ENCODE peak calls at places on chromosomes 4 and X, in six cellular contexts. L, T, C, P, I and J are unnamed samples. For H3K36me3, the result is how much of the 10 kb centered on the place peaks cover.

GRCh38 chr4:5753766-5754528 is 42.9 kb downstream of the EVC start:
- DNase-seq in C (peak), P (no peak), I (no peak), L (no peak), T (no peak), J (peak)

GRCh38 chr4:1967512-1968149 is 41.1 kb downstream of the NELFA start:
- DNase-seq in C (peak), P (no peak), I (no peak), T (no peak), L (no peak), J (no peak)

GRCh38 chr4:14916554-14917304 is 85.6 kb upstream of the CPEB2 start:
- DNase-seq in I (no peak), L (no peak), C (no peak), T (no peak), P (peak), J (peak)

GRCh38 chrX:14964500-14964899 is 91.3 kb downstream of the MOSPD2 start:
- DNase-seq in L (no peak), P (no peak), I (no peak), T (no peak), C (no peak), J (peak)

GRCh38 chrX:53088136-53088974 is 5.6 kb upstream of the KANTR start:
- DNase-seq in T (peak), L (peak), I (peak), C (peak), P (peak), J (peak)

GRCh38 chrX:29397506-29397905 is 810.3 kb downstream of the IL1RAPL1 start:
- DNase-seq in C (no peak), I (no peak), T (no peak), L (no peak), P (no peak), J (peak)

GRCh38 chrX:46837543-46838481 is 969 bp downstream of the RP2 start:
- DNase-seq in T (no peak), C (no peak), L (no peak), P (no peak), I (peak), J (no peak)

GRCh38 chr4:56739104-56739777 is 58.1 kb upstream of the HOPX start:
- DNase-seq in C (no peak), L (no peak), I (no peak), P (no peak), T (no peak), J (no peak)

GRCh38 chr4:65566473-65566872 is 103.8 kb downstream of the EPHA5 start:
- DNase-seq in L (no peak), C (no peak), P (no peak), I (no peak), T (no peak), J (no peak)

GRCh38 chrX:19811807-19812604 is 75.4 kb downstream of the SH3KBP1 start:
- DNase-seq in P (no peak), L (no peak), C (no peak), T (no peak), I (no peak), J (peak)

GRCh38 chrX:49754238-49754857 is 58.6 kb upstream of the PAGE1 start:
- DNase-seq in T (peak), I (peak), L (no peak), C (peak), P (peak), J (peak)

GRCh38 chr4:112098841-112099240 is 46.4 kb upstream of the FAM241A start:
- DNase-seq in P (no peak), T (no peak), L (no peak), I (no peak), C (no peak), J (no peak)

GRCh38 chr4:96407651-96408342 is 567.9 kb downstream of the PDHA2 start:
- DNase-seq in C (no peak), I (no peak), L (no peak), T (no peak), P (no peak), J (peak)

GRCh38 chr4:20724915-20725314 is 24.7 kb downstream of the PACRGL start:
- DNase-seq in L (no peak), P (no peak), T (no peak), I (no peak), C (no peak), J (no peak)

GRCh38 chrX:15576019-15576418 is 24.7 kb downstream of the ACE2 start:
- DNase-seq in T (no peak), P (no peak), L (no peak), I (no peak), C (no peak), J (no peak)

GRCh38 chr4:158314756-158315487 is 104.6 kb downstream of the TMEM144 start:
- DNase-seq in C (no peak), P (no peak), T (no peak), L (no peak), I (no peak), J (peak)

GRCh38 chrX:14361430-14361829 is 167.9 kb upstream of the GLRA2 start:
- DNase-seq in P (no peak), T (no peak), I (no peak), L (no peak), C (no peak), J (no peak)

GRCh38 chr4:142886566-142886965 is 40.5 kb upstream of the INPP4B start:
- DNase-seq in C (no peak), L (no peak), P (no peak), I (no peak), T (no peak), J (no peak)

GRCh38 chr4:4259484-4260100 is 11.6 kb upstream of the TMEM128 start:
- DNase-seq in I (no peak), P (no peak), C (no peak), L (no peak), T (no peak), J (no peak)

GRCh38 chrX:49071877-49072711 is 1.7 kb downstream of the PRAF2 start:
- DNase-seq in P (peak), L (peak), I (no peak), T (no peak), C (peak), J (peak)

GRCh38 chrX:7698248-7698647 is 144.7 kb upstream of the VCX start:
- DNase-seq in L (no peak), C (no peak), P (no peak), T (no peak), I (no peak), J (no peak)

GRCh38 chrX:80576815-80577533 is 156.7 kb downstream of the TENT5D start:
- DNase-seq in L (no peak), C (no peak), I (no peak), P (no peak), T (no peak), J (no peak)

GRCh38 chr4:140743194-140743931 is 12.8 kb downstream of the TBC1D9 start:
- DNase-seq in C (no peak), L (no peak), I (peak), T (no peak), P (no peak), J (no peak)

GRCh38 chr4:78704981-78705757 is 71.0 kb upstream of the BMP2K start:
- DNase-seq in C (no peak), I (no peak), L (no peak), T (no peak), P (no peak), J (peak)

GRCh38 chr4:108493596-108493931 is 126.8 kb upstream of the RPL34 start:
- DNase-seq in I (no peak), T (no peak), C (no peak), P (no peak), L (no peak), J (no peak)

GRCh38 chr4:60683953-60684352 is 516.2 kb upstream of the ADGRL3 start:
- DNase-seq in C (no peak), P (no peak), T (no peak), L (no peak), I (no peak), J (peak)

GRCh38 chrX:115712484-115712883 is 151.5 kb downstream of the PLS3 start:
- DNase-seq in L (no peak), T (no peak), I (no peak), P (no peak), C (no peak), J (no peak)

GRCh38 chr4:112910109-112910736 is 139.2 kb upstream of the ANK2 start:
- DNase-seq in L (no peak), I (no peak), T (no peak), P (no peak), C (no peak), J (peak)

GRCh38 chr4:55447108-55447708 is 51.5 kb downstream of the TMEM165 start:
- DNase-seq in P (no peak), I (no peak), T (no peak), L (no peak), C (no peak), J (no peak)

GRCh38 chrX:46306103-46306502 is 239.1 kb downstream of the ZNF674 start:
- DNase-seq in T (no peak), C (no peak), L (no peak), P (no peak), I (no peak), J (no peak)

GRCh38 chrX:143171703-143172102 is 146.0 kb downstream of the SPANXN4 start:
- DNase-seq in C (no peak), L (no peak), T (no peak), P (no peak), I (no peak), J (no peak)

GRCh38 chr4:3571921-3572320 is 39.7 kb upstream of the LRPAP1 start:
- DNase-seq in C (no peak), I (no peak), T (no peak), P (no peak), L (no peak), J (no peak)

GRCh38 chr4:8123389-8123788 is 35.2 kb downstream of the ABLIM2 start:
- DNase-seq in T (no peak), P (no peak), L (no peak), C (no peak), I (no peak), J (no peak)
- H3K4me3 ChIP-seq in T (no peak), P (no peak), L (no peak), C (no peak), I (no peak), J (no peak)

DNA sequence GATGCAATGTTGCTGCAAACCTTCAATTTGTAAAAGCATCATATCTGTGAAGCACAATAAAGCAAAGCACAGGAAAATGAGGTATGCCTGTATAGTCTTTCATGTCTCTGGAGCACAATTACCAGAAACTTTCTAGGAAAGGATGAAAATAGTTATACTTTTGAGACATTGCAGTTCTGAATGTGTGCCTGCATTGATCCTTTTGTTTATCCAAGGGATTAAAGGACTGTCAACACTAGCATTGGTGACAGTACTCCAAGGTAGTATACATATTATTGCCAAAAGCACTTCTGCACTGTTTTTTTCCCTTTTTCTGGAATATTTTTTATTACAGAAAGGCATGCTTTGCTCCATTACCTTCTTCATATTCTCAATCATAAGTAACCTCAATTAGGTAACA is 476.0 kb downstream of the GABRG1 start:
- DNase-seq in T (no peak), I (no peak), L (no peak), C (no peak), P (no peak), J (no peak)
- H3K36me3 ChIP-seq in T (under half), I (under half), L (under half), C (under half), P (under half), J (under half)

DNA sequence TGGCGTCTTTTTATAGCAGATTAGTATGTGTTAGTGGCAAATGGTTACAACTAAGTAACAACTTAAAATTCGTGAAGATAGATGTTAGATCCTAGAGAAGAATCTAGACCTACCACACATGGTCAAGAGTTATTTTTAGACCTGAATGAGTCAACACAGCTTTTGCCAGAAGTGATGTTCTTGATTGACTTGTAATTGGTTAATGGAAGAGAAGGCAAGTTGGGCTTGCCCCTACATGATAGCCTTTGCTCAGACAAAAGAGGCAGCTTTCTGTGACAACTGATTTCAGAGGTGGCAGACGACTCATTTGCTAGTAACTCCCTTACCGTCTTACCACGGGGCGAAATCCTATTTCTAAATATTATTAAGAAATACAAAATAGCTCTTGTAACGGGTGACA is 4.9 kb downstream of the CPE start:
- DNase-seq in C (no peak), P (no peak), T (no peak), L (no peak), I (no peak), J (no peak)
- H3K4me3 ChIP-seq in C (no peak), P (no peak), T (no peak), L (no peak), I (no peak), J (no peak)

GRCh38 chr4:41683321-41683720 is 65.2 kb downstream of the PHOX2B start:
- DNase-seq in T (no peak), P (no peak), I (no peak), C (no peak), L (no peak), J (no peak)
- H3K36me3 ChIP-seq in T (under half), P (under half), I (under half), C (half or more), L (under half), J (under half)

GRCh38 chrX:75781618-75782017 is 3.4 kb downstream of the MAGEE2 start:
- DNase-seq in L (no peak), C (no peak), T (no peak), P (no peak), I (no peak), J (no peak)

GRCh38 chrX:75786290-75786689 is 1.2 kb upstream of the MAGEE2 start:
- DNase-seq in T (no peak), C (no peak), P (no peak), L (no peak), I (no peak), J (no peak)

GRCh38 chrX:75784689-75785491 is at the start of gene MAGEE2:
- DNase-seq in C (no peak), T (no peak), L (no peak), I (no peak), P (no peak), J (no peak)
- H3K4me3 ChIP-seq in C (peak), T (no peak), L (no peak), I (no peak), P (no peak), J (no peak)

GRCh38 chrX:2711441-2711840 is 20.3 kb downstream of the CD99 start:
- DNase-seq in I (no peak), C (no peak), P (no peak), T (no peak), L (no peak), J (no peak)

GRCh38 chrX:2708016-2708415 is 16.9 kb downstream of the CD99 start:
- DNase-seq in T (no peak), P (no peak), L (no peak), I (peak), C (no peak), J (no peak)

GRCh38 chrX:2710496-2710895 is 19.4 kb downstream of the CD99 start:
- DNase-seq in I (no peak), P (no peak), L (no peak), T (no peak), C (no peak), J (peak)

GRCh38 chrX:2708601-2709200 is 17.6 kb downstream of the CD99 start:
- DNase-seq in T (no peak), P (no peak), I (peak), L (no peak), C (no peak), J (no peak)

GRCh38 chrX:2710041-2710471 is 19.0 kb downstream of the CD99 start:
- DNase-seq in I (no peak), T (no peak), P (peak), C (no peak), L (no peak), J (peak)
- H3K36me3 ChIP-seq in I (under half), T (under half), P (under half), C (under half), L (under half), J (under half)

GRCh38 chrX:87878926-87879325 is 361.3 kb downstream of the KLHL4 start:
- DNase-seq in P (no peak), L (no peak), T (no peak), C (no peak), I (no peak), J (no peak)

GRCh38 chrX:87873988-87874500 is 356.4 kb downstream of the KLHL4 start:
- DNase-seq in T (no peak), C (no peak), I (no peak), L (no peak), P (no peak), J (no peak)

DNA sequence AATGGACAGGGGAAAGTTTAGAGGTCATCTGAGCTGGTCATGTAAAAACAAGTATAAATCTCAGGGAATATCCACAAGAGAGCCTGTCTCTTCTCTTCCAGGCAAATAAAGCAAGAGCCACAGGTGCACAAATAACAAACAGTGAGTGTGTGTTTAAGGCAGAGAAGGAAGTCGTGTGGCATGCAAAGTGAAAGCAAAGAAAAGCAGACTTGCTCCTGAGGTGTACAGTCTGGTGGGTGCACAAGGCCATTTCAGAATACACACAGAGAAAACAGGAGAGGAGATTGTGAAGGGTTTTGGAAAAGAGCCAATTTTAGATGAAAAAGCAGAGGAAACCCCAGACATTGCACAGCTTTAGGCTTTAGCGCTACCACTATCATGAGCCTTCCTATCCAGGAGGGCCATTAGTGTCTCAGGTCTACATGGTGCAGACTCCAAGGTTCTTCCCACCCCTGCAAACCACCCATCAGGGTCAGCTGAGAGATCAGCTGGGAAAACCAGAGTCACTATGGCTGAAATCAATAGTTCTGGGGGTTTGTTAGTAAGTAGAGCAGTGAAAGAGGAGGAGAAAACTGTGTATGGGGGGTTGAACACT is 355.8 kb downstream of the KLHL4 start:
- DNase-seq in I (no peak), P (no peak), L (no peak), C (no peak), T (no peak), J (no peak)
- H3K4me3 ChIP-seq in I (no peak), P (no peak), L (no peak), C (no peak), T (no peak), J (no peak)

DNA sequence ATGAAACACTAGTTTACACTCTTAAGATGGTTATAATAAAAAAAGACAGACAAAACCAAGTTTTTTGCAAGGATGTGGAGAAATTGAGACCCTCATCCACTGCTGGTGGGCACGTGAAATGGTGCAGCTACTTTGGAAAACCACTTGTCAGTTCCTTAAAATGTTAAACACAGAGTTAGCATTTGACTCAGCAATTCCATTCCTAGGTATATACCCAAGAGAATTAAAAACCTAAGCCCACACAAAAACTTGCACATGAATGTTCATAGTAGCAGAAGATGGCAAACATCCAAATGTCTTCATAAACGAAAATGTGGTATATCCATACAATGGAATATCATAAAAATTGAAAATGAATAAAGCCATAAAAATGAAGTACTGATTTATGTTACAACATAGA is 75.4 kb downstream of the ZNF827 start:
- DNase-seq in I (no peak), T (no peak), C (no peak), L (no peak), P (no peak), J (no peak)
- H3K36me3 ChIP-seq in I (under half), T (under half), C (under half), L (under half), P (under half), J (under half)

DNA sequence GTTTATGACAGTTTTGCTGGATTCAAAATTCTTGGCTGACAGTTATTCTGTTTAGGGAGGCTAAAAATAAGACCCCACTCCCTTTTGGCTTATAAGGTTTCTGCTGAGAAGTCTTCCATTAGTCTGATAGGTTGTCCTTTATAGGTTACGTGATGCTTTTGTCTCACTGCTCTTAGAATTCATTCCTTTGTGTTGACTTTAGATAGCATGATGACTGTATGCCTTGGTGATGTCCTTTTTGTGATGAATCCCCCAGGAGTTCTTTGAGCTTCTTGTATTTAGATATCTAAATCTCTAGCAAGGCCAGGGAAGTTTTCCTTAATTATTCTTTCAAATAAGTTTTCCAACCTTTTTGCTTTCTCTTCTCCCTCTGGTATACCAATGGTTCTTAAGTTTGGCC is 36.4 kb downstream of the DCLK2 start:
- DNase-seq in L (no peak), I (no peak), C (no peak), P (no peak), T (no peak), J (peak)
- H3K4me3 ChIP-seq in L (no peak), I (no peak), C (no peak), P (no peak), T (no peak), J (no peak)

GRCh38 chrX:63675716-63676115 is 109.3 kb downstream of the ARHGEF9 start:
- DNase-seq in L (no peak), P (no peak), C (no peak), T (no peak), I (no peak), J (no peak)

GRCh38 chrX:63673896-63674295 is 111.1 kb downstream of the ARHGEF9 start:
- DNase-seq in P (no peak), I (no peak), L (no peak), C (no peak), T (no peak), J (no peak)

GRCh38 chrX:63680423-63680822 is 104.6 kb downstream of the ARHGEF9 start:
- DNase-seq in I (no peak), L (no peak), P (no peak), C (no peak), T (no peak), J (no peak)

DNA sequence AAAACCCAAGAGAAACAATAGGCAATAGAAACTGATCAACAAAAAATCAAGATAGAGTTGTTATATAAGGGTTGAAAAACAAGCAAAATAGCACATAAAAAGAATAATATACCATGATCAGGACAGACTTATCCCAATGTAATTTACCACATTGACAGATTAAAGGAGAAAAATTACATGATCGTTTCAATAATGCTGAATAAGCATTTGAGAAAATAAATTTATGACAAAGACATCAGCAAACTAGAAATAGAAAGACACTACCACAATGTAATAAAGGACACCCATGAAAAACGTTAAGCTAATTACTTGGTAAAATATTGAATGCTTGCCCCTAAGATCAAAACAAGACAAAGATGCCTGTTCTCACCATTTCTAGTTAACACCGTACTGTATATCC is 105.6 kb downstream of the ARHGEF9 start:
- DNase-seq in L (no peak), C (no peak), T (no peak), I (no peak), P (no peak), J (no peak)
- H3K36me3 ChIP-seq in L (under half), C (under half), T (under half), I (under half), P (under half), J (under half)